ENCODE peak calls at places on chromosomes 5 and 9, in nine cellular contexts. W is GM19239; Q is T-helper 9 cell; A is activated naive CD4-positive, alpha-beta T cell treated with Interleukin-2 at 50 U/mL for 16 hours; P is activated CD8-positive, alpha-beta memory T cell treated with anti-CD3 and anti-CD28 coated beads, Interleukin-2, amount 50 U/mL, for 4 hours; S is NCI-H2029; V is fibroblast of mammary gland; X is uterus; L is ELR. Y is an unnamed sample.

GRCh38 chr9:112050544-112051475 is 124.3 kb downstream of the SUSD1 start:
- DNase-seq in X (peak; percentile 70), S (no peak), Q (no peak), A (no peak), W (no peak), P (no peak), V (peak; percentile 98), L (peak; percentile 86), Y (peak; percentile 99)

GRCh38 chr9:129840024-129840423 is 4.8 kb downstream of the USP20 start:
- DNase-seq in Q (peak; percentile 10), P (no peak), V (no peak), W (no peak), A (no peak), S (peak; percentile 90), X (no peak), L (no peak), Y (no peak)

GRCh38 chr5:150469718-150470470 is 20.4 kb upstream of the RPS14 start:
- DNase-seq in L (peak; percentile 99), V (peak; percentile 97), S (no peak), P (no peak), A (no peak), Q (no peak), W (no peak), X (no peak), Y (peak; percentile 97)

GRCh38 chr9:34072868-34073590 is 24.3 kb upstream of the UBAP2 start:
- DNase-seq in L (peak; percentile 83), X (peak; percentile 52), S (no peak), A (no peak), V (peak; percentile 87), W (no peak), Q (no peak), P (no peak), Y (peak; percentile 81)

GRCh38 chr5:1930880-1931589 is 48.3 kb upstream of the IRX4 start:
- DNase-seq in A (no peak), V (no peak), S (no peak), Q (no peak), X (no peak), W (no peak), P (no peak), L (no peak), Y (no peak)

GRCh38 chr9:112145886-112146285 is 29.2 kb downstream of the SUSD1 start:
- DNase-seq in V (no peak), P (no peak), W (no peak), S (no peak), A (no peak), Q (no peak), X (no peak), L (peak; percentile 55), Y (no peak)

GRCh38 chr5:172990776-172991175 is 7.2 kb downstream of the ATP6V0E1 start:
- DNase-seq in Q (no peak), S (no peak), W (no peak), L (no peak), A (no peak), X (no peak), V (no peak), P (no peak), Y (no peak)

GRCh38 chr5:36239370-36240293 is 2.1 kb downstream of the NADK2 start:
- DNase-seq in L (no peak), W (no peak), P (no peak), A (no peak), X (no peak), V (no peak), S (no peak), Q (no peak), Y (no peak)

GRCh38 chr9:125587819-125588460 is 119.1 kb downstream of the MAPKAP1 start:
- DNase-seq in P (no peak), W (no peak), X (no peak), L (no peak), A (no peak), Q (no peak), V (no peak), S (no peak), Y (no peak)